ENCODE peak calls at places on chromosomes 13 and 19, in four cellular contexts. One of them, this sample, is unnamed.

GRCh38 chr19:35211545-35212230 is 16.9 kb downstream of the FAM187B start:
- DNase-seq in right atrium auricular region: peak; percentile 78
- DNase-seq in cardiac muscle cell: no peak
- DNase-seq in WERI-Rb-1: no peak
- DNase-seq in this sample: peak; percentile 73

GRCh38 chr19:16920816-16921529 is 32.2 kb downstream of the F2RL3 start:
- DNase-seq in right atrium auricular region: no peak
- DNase-seq in cardiac muscle cell: peak; percentile 85
- DNase-seq in WERI-Rb-1: no peak
- DNase-seq in this sample: no peak

GRCh38 chr13:25943081-25943480 is 108.7 kb downstream of the SHISA2 start:
- DNase-seq in right atrium auricular region: no peak
- DNase-seq in cardiac muscle cell: no peak
- DNase-seq in WERI-Rb-1: no peak
- DNase-seq in this sample: no peak

GRCh38 chr13:19864018-19864338 is 529 bp upstream of the ZMYM5 start:
- DNase-seq in right atrium auricular region: peak; percentile 66
- DNase-seq in cardiac muscle cell: peak; percentile 94
- DNase-seq in WERI-Rb-1: peak; percentile 60
- DNase-seq in this sample: peak; percentile 90

GRCh38 chr13:73733691-73734090 is 400.5 kb downstream of the KLF12 start:
- DNase-seq in right atrium auricular region: no peak
- DNase-seq in cardiac muscle cell: no peak
- DNase-seq in WERI-Rb-1: no peak
- DNase-seq in this sample: no peak

GRCh38 chr19:9309974-9310446 is 372 bp upstream of the ZNF699 start:
- DNase-seq in right atrium auricular region: peak; percentile 95
- DNase-seq in cardiac muscle cell: peak; percentile 94
- DNase-seq in WERI-Rb-1: peak; percentile 97
- DNase-seq in this sample: peak; percentile 94

GRCh38 chr13:41533266-41533665 is 75.9 kb downstream of the RGCC start:
- DNase-seq in right atrium auricular region: no peak
- DNase-seq in cardiac muscle cell: no peak
- DNase-seq in WERI-Rb-1: no peak
- DNase-seq in this sample: no peak

GRCh38 chr13:43908156-43909126 is 28.7 kb downstream of the LACC1 start:
- DNase-seq in right atrium auricular region: no peak
- DNase-seq in cardiac muscle cell: peak; percentile 77
- DNase-seq in WERI-Rb-1: no peak
- DNase-seq in this sample: no peak

GRCh38 chr19:42255766-42256750 is 1.1 kb upstream of the ERF start:
- DNase-seq in right atrium auricular region: no peak
- DNase-seq in cardiac muscle cell: peak; percentile 78
- DNase-seq in WERI-Rb-1: peak; percentile 28
- DNase-seq in this sample: peak; percentile 86

GRCh38 chr13:84774111-84774510 is 891.8 kb upstream of the SLITRK1 start:
- DNase-seq in right atrium auricular region: no peak
- DNase-seq in cardiac muscle cell: no peak
- DNase-seq in WERI-Rb-1: no peak
- DNase-seq in this sample: no peak

GRCh38 chr19:41720103-41720502 is 11.7 kb downstream of the CEACAM5 start:
- DNase-seq in right atrium auricular region: no peak
- DNase-seq in cardiac muscle cell: no peak
- DNase-seq in WERI-Rb-1: no peak
- DNase-seq in this sample: no peak

GRCh38 chr19:30879225-30879624 is 470.0 kb downstream of the TSHZ3 start:
- DNase-seq in right atrium auricular region: no peak
- DNase-seq in cardiac muscle cell: no peak
- DNase-seq in WERI-Rb-1: no peak
- DNase-seq in this sample: no peak

GRCh38 chr19:48609571-48610108 is 3.1 kb downstream of the SPACA4 start:
- DNase-seq in right atrium auricular region: no peak
- DNase-seq in cardiac muscle cell: no peak
- DNase-seq in WERI-Rb-1: no peak
- DNase-seq in this sample: no peak

GRCh38 chr13:87208636-87209035 is 462.5 kb upstream of the SLITRK5 start:
- DNase-seq in right atrium auricular region: no peak
- DNase-seq in cardiac muscle cell: no peak
- DNase-seq in WERI-Rb-1: no peak
- DNase-seq in this sample: no peak

GRCh38 chr19:29432677-29433076 is 93.1 kb upstream of the VSTM2B start:
- DNase-seq in right atrium auricular region: no peak
- DNase-seq in cardiac muscle cell: no peak
- DNase-seq in WERI-Rb-1: no peak
- DNase-seq in this sample: no peak

GRCh38 chr13:36193151-36193855 is 21.1 kb downstream of the SOHLH2 start:
- DNase-seq in right atrium auricular region: no peak
- DNase-seq in cardiac muscle cell: peak; percentile 44
- DNase-seq in WERI-Rb-1: no peak
- DNase-seq in this sample: no peak

GRCh38 chr13:47481521-47481920 is 519.6 kb downstream of the SUCLA2 start:
- DNase-seq in right atrium auricular region: no peak
- DNase-seq in cardiac muscle cell: no peak
- DNase-seq in WERI-Rb-1: no peak
- DNase-seq in this sample: no peak

GRCh38 chr19:37691881-37692504 is 27.6 kb downstream of the ZNF607 start:
- DNase-seq in right atrium auricular region: peak; percentile 83
- DNase-seq in cardiac muscle cell: peak; percentile 96
- DNase-seq in WERI-Rb-1: peak; percentile 94
- DNase-seq in this sample: peak; percentile 89

GRCh38 chr19:19997656-19998268 is 41.5 kb downstream of the ZNF682 start:
- DNase-seq in right atrium auricular region: no peak
- DNase-seq in cardiac muscle cell: no peak
- DNase-seq in WERI-Rb-1: peak; percentile 59
- DNase-seq in this sample: no peak

GRCh38 chr13:110126391-110126961 is 180.5 kb downstream of the COL4A1 start:
- DNase-seq in right atrium auricular region: peak; percentile 75
- DNase-seq in cardiac muscle cell: peak; percentile 94
- DNase-seq in WERI-Rb-1: no peak
- DNase-seq in this sample: peak; percentile 79

GRCh38 chr19:2266183-2266993 is 10.2 kb upstream of the JSRP1 start:
- DNase-seq in right atrium auricular region: peak; percentile 87
- DNase-seq in cardiac muscle cell: peak; percentile 91
- DNase-seq in WERI-Rb-1: no peak
- DNase-seq in this sample: no peak

GRCh38 chr13:101341464-101341863 is 74.8 kb downstream of the NALCN start:
- DNase-seq in right atrium auricular region: no peak
- DNase-seq in cardiac muscle cell: no peak
- DNase-seq in WERI-Rb-1: no peak
- DNase-seq in this sample: no peak

GRCh38 chr19:37905936-37906867 is at the start of gene WDR87:
- DNase-seq in right atrium auricular region: no peak
- DNase-seq in cardiac muscle cell: peak; percentile 17
- DNase-seq in WERI-Rb-1: peak; percentile 82
- DNase-seq in this sample: no peak

GRCh38 chr19:17293605-17294004 is 9.6 kb downstream of the ABHD8 start:
- DNase-seq in right atrium auricular region: no peak
- DNase-seq in cardiac muscle cell: no peak
- DNase-seq in WERI-Rb-1: no peak
- DNase-seq in this sample: no peak

GRCh38 chr19:50906217-50906616 is 5.0 kb downstream of the KLK4 start:
- DNase-seq in right atrium auricular region: no peak
- DNase-seq in cardiac muscle cell: peak; percentile 40
- DNase-seq in WERI-Rb-1: peak; percentile 42
- DNase-seq in this sample: no peak

GRCh38 chr19:19077103-19077502 is 13.3 kb downstream of the SLC25A42 start:
- DNase-seq in right atrium auricular region: no peak
- DNase-seq in cardiac muscle cell: no peak
- DNase-seq in WERI-Rb-1: no peak
- DNase-seq in this sample: no peak

GRCh38 chr19:33133438-33134031 is 1.6 kb downstream of the WDR88 start:
- DNase-seq in right atrium auricular region: no peak
- DNase-seq in cardiac muscle cell: peak; percentile 42
- DNase-seq in WERI-Rb-1: no peak
- DNase-seq in this sample: no peak

GRCh38 chr19:1901940-1902404 is 3.2 kb upstream of the ADAT3 start:
- DNase-seq in right atrium auricular region: peak; percentile 72
- DNase-seq in cardiac muscle cell: no peak
- DNase-seq in WERI-Rb-1: no peak
- DNase-seq in this sample: no peak

GRCh38 chr19:38308006-38308766 is 4.1 kb downstream of the C19orf33 start:
- DNase-seq in right atrium auricular region: no peak
- DNase-seq in cardiac muscle cell: no peak
- DNase-seq in WERI-Rb-1: no peak
- DNase-seq in this sample: no peak

GRCh38 chr13:100594731-100595130 is 6.1 kb upstream of the GGACT start:
- DNase-seq in right atrium auricular region: no peak
- DNase-seq in cardiac muscle cell: no peak
- DNase-seq in WERI-Rb-1: peak; percentile 58
- DNase-seq in this sample: no peak

GRCh38 chr13:23952796-23953195 is 55.5 kb upstream of the C1QTNF9B start:
- DNase-seq in right atrium auricular region: no peak
- DNase-seq in cardiac muscle cell: no peak
- DNase-seq in WERI-Rb-1: no peak
- DNase-seq in this sample: no peak

GRCh38 chr19:29389495-29389894 is 136.3 kb upstream of the VSTM2B start:
- DNase-seq in right atrium auricular region: no peak
- DNase-seq in cardiac muscle cell: no peak
- DNase-seq in WERI-Rb-1: no peak
- DNase-seq in this sample: no peak

GRCh38 chr19:4987692-4988370 is 18.9 kb downstream of the KDM4B start:
- DNase-seq in right atrium auricular region: no peak
- DNase-seq in cardiac muscle cell: peak; percentile 41
- DNase-seq in WERI-Rb-1: no peak
- DNase-seq in this sample: no peak

GRCh38 chr13:98480915-98481510 is 95.9 kb downstream of the STK24 start:
- DNase-seq in right atrium auricular region: no peak
- DNase-seq in cardiac muscle cell: peak; percentile 21
- DNase-seq in WERI-Rb-1: peak; percentile 72
- DNase-seq in this sample: no peak

GRCh38 chr13:98483636-98484288 is 93.1 kb downstream of the STK24 start:
- DNase-seq in right atrium auricular region: no peak
- DNase-seq in cardiac muscle cell: no peak
- DNase-seq in WERI-Rb-1: no peak
- DNase-seq in this sample: no peak

GRCh38 chr13:98484289-98485219 is 92.4 kb downstream of the STK24 start:
- DNase-seq in right atrium auricular region: peak; percentile 95
- DNase-seq in cardiac muscle cell: peak; percentile 87
- DNase-seq in WERI-Rb-1: peak; percentile 87
- DNase-seq in this sample: peak; percentile 93

GRCh38 chr13:98481511-98481951 is 95.4 kb downstream of the STK24 start:
- DNase-seq in right atrium auricular region: no peak
- DNase-seq in cardiac muscle cell: no peak
- DNase-seq in WERI-Rb-1: no peak
- DNase-seq in this sample: no peak

DNA sequence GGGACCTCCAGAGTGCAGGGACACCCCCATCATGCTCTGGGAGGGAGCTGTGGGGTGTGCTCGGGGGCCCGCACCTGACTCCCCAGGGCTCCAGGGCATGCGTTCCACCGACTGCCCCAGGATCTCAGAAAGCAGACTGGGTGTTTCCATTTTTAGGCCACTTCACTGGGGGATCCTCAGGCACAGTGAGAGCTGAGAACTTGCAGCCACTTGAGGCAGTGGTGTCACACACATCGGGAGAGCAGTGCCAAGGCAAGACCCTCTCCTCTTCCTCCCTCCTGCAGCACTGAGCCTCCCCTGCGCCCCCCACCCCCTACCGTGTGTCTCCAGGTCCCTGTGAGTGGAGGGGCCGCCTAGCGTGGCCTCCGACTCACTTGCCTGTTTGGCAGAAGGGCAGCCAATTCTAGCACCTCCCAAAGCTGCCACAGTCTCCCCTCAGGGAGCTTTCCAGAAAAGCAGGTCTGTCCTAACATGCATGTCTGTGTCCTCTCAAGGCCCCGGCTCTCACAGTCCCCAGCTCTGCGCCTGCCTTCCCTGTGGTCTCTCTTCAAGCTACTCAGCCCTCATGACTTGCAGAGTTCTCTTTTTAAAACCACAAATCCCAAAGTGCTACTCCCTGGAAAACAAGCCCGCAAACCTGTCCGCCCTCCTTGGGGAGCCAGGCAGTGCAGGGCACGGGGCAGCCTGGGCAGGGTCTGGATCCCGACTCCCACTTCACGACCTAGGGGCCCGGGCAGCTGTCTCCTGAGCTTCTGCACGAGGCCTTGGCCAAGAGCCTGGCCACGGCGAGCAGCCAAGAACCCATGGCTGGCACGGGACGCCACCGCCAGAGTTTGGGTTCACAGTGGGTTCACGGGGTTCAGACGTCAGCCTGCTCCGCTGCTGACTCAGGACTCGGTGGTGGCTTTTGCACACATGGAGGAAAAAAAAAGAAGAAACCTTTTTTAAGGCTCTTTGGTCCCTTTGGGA is 94.1 kb downstream of the STK24 start:
- DNase-seq in right atrium auricular region: peak; percentile 75
- DNase-seq in cardiac muscle cell: peak; percentile 79
- DNase-seq in WERI-Rb-1: peak; percentile 58
- DNase-seq in this sample: peak; percentile 85
- H3K27ac ChIP-seq in right atrium auricular region: peak overlapping the region; percentile 82
- H3K27ac ChIP-seq in cardiac muscle cell: peak overlapping the region; percentile 98
- H3K27ac ChIP-seq in WERI-Rb-1: no peak overlapping the region
- H3K27ac ChIP-seq in this sample: peak overlapping the region; percentile 83

DNA sequence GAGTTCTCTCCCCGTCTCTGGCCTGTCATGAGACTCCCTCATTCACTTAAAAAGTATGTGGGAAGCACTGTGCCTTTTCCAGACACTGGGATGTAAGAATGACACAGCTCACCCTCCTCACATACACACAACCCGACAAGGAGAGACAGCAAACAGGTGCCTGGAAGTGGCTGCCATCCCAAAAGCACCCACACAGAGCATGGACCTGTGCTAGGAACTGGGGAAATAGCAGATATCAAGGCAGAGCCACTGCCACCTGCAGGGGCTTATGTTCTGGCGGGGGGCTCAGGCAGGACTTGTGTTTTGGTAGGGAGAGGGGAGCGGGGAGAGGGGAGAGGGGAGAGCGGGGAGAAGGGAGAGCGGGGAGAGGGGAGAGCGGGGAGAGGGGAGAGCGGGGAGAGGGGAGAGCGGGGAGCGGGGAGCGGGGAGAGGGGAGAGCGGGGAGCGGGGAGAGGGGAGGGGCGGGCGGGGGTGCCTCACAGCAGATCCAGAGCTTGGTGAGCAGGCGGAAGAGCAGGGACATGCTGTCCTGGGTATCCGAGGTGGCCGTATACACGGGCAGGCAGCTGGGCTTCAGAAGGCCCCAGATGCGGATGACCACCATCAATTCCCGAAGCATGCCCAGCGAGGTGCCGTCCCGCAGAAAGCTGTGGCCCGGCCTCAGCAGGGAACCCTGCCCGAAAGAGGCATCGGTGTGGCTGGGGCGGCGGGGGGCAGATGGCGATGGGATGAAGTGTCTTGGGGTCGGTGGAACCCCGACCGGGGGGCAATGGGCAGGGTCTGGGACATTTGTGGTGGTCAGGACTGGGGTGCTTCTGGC is 12.2 kb downstream of the CFD start:
- DNase-seq in right atrium auricular region: no peak
- DNase-seq in cardiac muscle cell: peak; percentile 56
- DNase-seq in WERI-Rb-1: no peak
- DNase-seq in this sample: no peak
- H3K27ac ChIP-seq in right atrium auricular region: peak overlapping the region; percentile 22
- H3K27ac ChIP-seq in cardiac muscle cell: no peak overlapping the region
- H3K27ac ChIP-seq in WERI-Rb-1: peak overlapping the region; percentile 29
- H3K27ac ChIP-seq in this sample: peak overlapping the region; percentile 62

GRCh38 chr19:3618811-3619630 is 7.6 kb downstream of the CACTIN start:
- DNase-seq in right atrium auricular region: no peak
- DNase-seq in cardiac muscle cell: no peak
- DNase-seq in WERI-Rb-1: no peak
- DNase-seq in this sample: no peak
- H3K27ac ChIP-seq in right atrium auricular region: no peak overlapping the region
- H3K27ac ChIP-seq in cardiac muscle cell: no peak overlapping the region
- H3K27ac ChIP-seq in WERI-Rb-1: no peak overlapping the region
- H3K27ac ChIP-seq in this sample: no peak overlapping the region

GRCh38 chr13:33639158-33639557 is 178.8 kb upstream of the RFC3 start:
- DNase-seq in right atrium auricular region: peak; percentile 68
- DNase-seq in cardiac muscle cell: peak; percentile 90
- DNase-seq in WERI-Rb-1: no peak
- DNase-seq in this sample: no peak
- H3K27ac ChIP-seq in right atrium auricular region: peak overlapping the region; percentile 19
- H3K27ac ChIP-seq in cardiac muscle cell: no peak overlapping the region
- H3K27ac ChIP-seq in WERI-Rb-1: no peak overlapping the region
- H3K27ac ChIP-seq in this sample: no peak overlapping the region